ENCODE peak calls at places on chromosome 11, in nine cellular contexts. Y is activated T-cell treated with anti-CD3 and anti-CD28 coated beads, Interleukin-2, amount 50 U/mL, for 48 hours; E is fibroblast of mammary gland; N is naive thymus-derived CD8-positive, alpha-beta T cell; J is NCI-H2107; F is caudate nucleus; T is C1 segment of cervical spinal cord; X is NCI-H1092 treated with DMSO at 0.1 percent for 48 hours; R is pancreas. V is an unnamed sample.

GRCh38 chr11:63491614-63492372 is 826 bp upstream of the PLAAT5 start:
- DNase-seq in F (no peak), X (no peak), Y (no peak), T (no peak), E (no peak), J (no peak), R (no peak), N (peak), V (no peak)

GRCh38 chr11:96146765-96147164 is 196.2 kb downstream of the MAML2 start:
- DNase-seq in X (no peak), T (no peak), Y (no peak), J (no peak), E (no peak), N (no peak), F (no peak), R (no peak), V (no peak)

GRCh38 chr11:10727259-10727851 is 23.7 kb upstream of the CTR9 start:
- DNase-seq in R (no peak), J (no peak), N (no peak), E (peak), T (no peak), F (no peak), X (no peak), Y (no peak), V (no peak)

GRCh38 chr11:12377106-12377823 is at the start of gene PARVA:
- DNase-seq in Y (no peak), T (no peak), E (peak), F (peak), J (no peak), X (peak), R (peak), N (no peak), V (no peak)

GRCh38 chr11:10540915-10541591 is at the start of gene RNF141:
- DNase-seq in E (peak), X (peak), J (peak), Y (peak), F (peak), T (peak), N (peak), R (peak), V (peak)

GRCh38 chr11:69034123-69034522 is 14.6 kb upstream of the TPCN2 start:
- DNase-seq in N (no peak), F (no peak), J (no peak), Y (no peak), T (no peak), X (no peak), E (no peak), R (no peak), V (no peak)

GRCh38 chr11:44726278-44727113 is at the start of gene TSPAN18:
- DNase-seq in R (peak), Y (peak), X (peak), J (no peak), T (no peak), E (no peak), N (peak), F (no peak), V (no peak)

GRCh38 chr11:117932426-117932825 is 3.2 kb upstream of the TMPRSS13 start:
- DNase-seq in E (no peak), Y (no peak), N (no peak), R (peak), T (no peak), F (no peak), J (no peak), X (no peak), V (no peak)

GRCh38 chr11:35553021-35553420 is 27.6 kb upstream of the PAMR1 start:
- DNase-seq in J (no peak), N (no peak), F (no peak), T (no peak), Y (no peak), R (no peak), E (peak), X (no peak), V (no peak)

GRCh38 chr11:11335043-11335442 is 18.0 kb downstream of the CSNK2A3 start:
- DNase-seq in Y (no peak), R (no peak), T (no peak), J (no peak), F (no peak), E (no peak), X (no peak), N (no peak), V (no peak)

GRCh38 chr11:44456544-44457270 is 108.8 kb upstream of the CD82 start:
- DNase-seq in Y (no peak), X (peak), J (no peak), F (no peak), N (no peak), E (no peak), T (no peak), R (no peak), V (no peak)

GRCh38 chr11:36000616-36001190 is 56.8 kb downstream of the LDLRAD3 start:
- DNase-seq in X (no peak), R (no peak), Y (no peak), N (no peak), T (no peak), F (no peak), J (no peak), E (no peak), V (no peak)

GRCh38 chr11:2138075-2138435 is 1.1 kb downstream of the IGF2 start:
- DNase-seq in J (no peak), T (no peak), N (no peak), E (no peak), Y (no peak), R (no peak), X (no peak), F (no peak), V (no peak)

GRCh38 chr11:64608636-64609035 is 17.6 kb downstream of the SLC22A12 start:
- DNase-seq in J (no peak), F (peak), R (no peak), Y (no peak), T (no peak), E (no peak), N (no peak), X (no peak), V (no peak)